ENCODE peak calls at places on chromosomes 11 and 22, in four cellular contexts. Y is HCT116, T is testis, N is tibial nerve. V is an unnamed sample. For H3K27me3, the result is how much of the 10 kb centered on the place peaks cover.

GRCh38 chr11:131094828-131095227 is 178.5 kb upstream of the SNX19 start:
- DNase-seq in Y (no peak), T (no peak), N (no peak), V (no peak)

GRCh38 chr11:88414981-88415391 is 77.5 kb upstream of the CTSC start:
- DNase-seq in T (no peak), N (no peak), Y (no peak), V (no peak)

GRCh38 chr11:126999366-126999765 is 1.2 kb downstream of the KIRREL3 start:
- DNase-seq in Y (no peak), T (no peak), N (no peak), V (no peak)

GRCh38 chr11:62928011-62928410 is 6.8 kb upstream of the CHRM1 start:
- DNase-seq in N (no peak), Y (no peak), T (no peak), V (no peak)

GRCh38 chr11:22037505-22037904 is 155.4 kb upstream of the ANO5 start:
- DNase-seq in N (no peak), Y (no peak), T (no peak), V (no peak)

GRCh38 chr22:37126882-37127281 is 17.4 kb upstream of the TMPRSS6 start:
- DNase-seq in T (no peak), N (no peak), Y (no peak), V (no peak)

GRCh38 chr22:45101828-45102227 is 61.9 kb upstream of the NUP50 start:
- DNase-seq in Y (no peak), T (peak), N (no peak), V (peak)

GRCh38 chr11:35257287-35257686 is 118.3 kb downstream of the CD44 start:
- DNase-seq in T (no peak), Y (no peak), N (no peak), V (no peak)

GRCh38 chr11:63945482-63946163 is 6.8 kb downstream of the NAA40 start:
- DNase-seq in T (peak), Y (peak), N (peak), V (peak)

GRCh38 chr11:84905411-84905810 is 721.7 kb downstream of the DLG2 start:
- DNase-seq in N (no peak), T (no peak), Y (no peak), V (no peak)

GRCh38 chr11:22432331-22433065 is 94.3 kb downstream of the SLC17A6 start:
- DNase-seq in Y (no peak), T (peak), N (peak), V (no peak)

GRCh38 chr11:110730773-110731172 is 18.5 kb upstream of the ARHGAP20 start:
- DNase-seq in N (no peak), Y (no peak), T (no peak), V (no peak)

GRCh38 chr11:41175304-41175972 is 284.0 kb downstream of the LRRC4C start:
- DNase-seq in N (no peak), T (no peak), Y (no peak), V (no peak)

GRCh38 chr22:42933783-42934144 is 76.7 kb upstream of the ARFGAP3 start:
- DNase-seq in N (no peak), Y (no peak), T (no peak), V (no peak)

GRCh38 chr11:39149214-39149613 is 2310.2 kb downstream of the LRRC4C start:
- DNase-seq in Y (no peak), T (no peak), N (no peak), V (no peak)

GRCh38 chr11:29446132-29446531 is 570.7 kb downstream of the KCNA4 start:
- DNase-seq in T (no peak), Y (no peak), N (no peak), V (no peak)

GRCh38 chr11:68322031-68322388 is 9.6 kb downstream of the LRP5 start:
- DNase-seq in Y (no peak), T (no peak), N (no peak), V (no peak)

GRCh38 chr11:130002352-130002845 is at the start of gene PRDM10:
- DNase-seq in T (peak), N (peak), Y (peak), V (peak)

GRCh38 chr11:100404907-100405306 is 282.2 kb upstream of the ARHGAP42 start:
- DNase-seq in T (no peak), Y (no peak), N (no peak), V (no peak)

GRCh38 chr22:49177666-49178065 is 650.0 kb downstream of the BRD1 start:
- DNase-seq in N (no peak), T (no peak), Y (no peak), V (no peak)

GRCh38 chr11:68946416-68947090 is 34.2 kb downstream of the MRGPRD start:
- DNase-seq in T (no peak), N (no peak), Y (no peak), V (no peak)

GRCh38 chr11:16921019-16921418 is 93.2 kb downstream of the PLEKHA7 start:
- DNase-seq in N (no peak), T (no peak), Y (no peak), V (no peak)

GRCh38 chr22:33537059-33537458 is 383.2 kb downstream of the LARGE1 start:
- DNase-seq in N (no peak), Y (no peak), T (no peak), V (no peak)

GRCh38 chr11:68282141-68282860 is 10.5 kb upstream of the C11orf24 start:
- DNase-seq in Y (no peak), T (no peak), N (no peak), V (no peak)

GRCh38 chr22:39913886-39914285 is 13.0 kb downstream of the GRAP2 start:
- DNase-seq in T (no peak), N (no peak), Y (no peak), V (no peak)

GRCh38 chr11:69844396-69844795 is 25.2 kb upstream of the FGF3 start:
- DNase-seq in T (no peak), N (no peak), Y (no peak), V (no peak)

GRCh38 chr22:33038131-33038772 is 19.9 kb downstream of the SYN3 start:
- DNase-seq in Y (no peak), T (no peak), N (no peak), V (no peak)

GRCh38 chr22:35315855-35316745 is 16.4 kb downstream of the TOM1 start:
- DNase-seq in Y (no peak), N (peak), T (no peak), V (peak)

GRCh38 chr22:35313311-35314121 is 13.8 kb downstream of the TOM1 start:
- DNase-seq in Y (no peak), T (no peak), N (peak), V (peak)

GRCh38 chr11:86809561-86809960 is 9.2 kb downstream of the PRSS23 start:
- DNase-seq in N (no peak), Y (no peak), T (no peak), V (no peak)

GRCh38 chr11:122871302-122871701 is 11.3 kb upstream of the JHY start:
- DNase-seq in N (no peak), T (no peak), Y (no peak), V (no peak)

GRCh38 chr11:73386568-73386967 is 10.4 kb downstream of the RELT start:
- DNase-seq in N (no peak), T (no peak), Y (no peak), V (no peak)
- H3K4me3 ChIP-seq in N (no peak), T (no peak), Y (no peak), V (no peak)

DNA sequence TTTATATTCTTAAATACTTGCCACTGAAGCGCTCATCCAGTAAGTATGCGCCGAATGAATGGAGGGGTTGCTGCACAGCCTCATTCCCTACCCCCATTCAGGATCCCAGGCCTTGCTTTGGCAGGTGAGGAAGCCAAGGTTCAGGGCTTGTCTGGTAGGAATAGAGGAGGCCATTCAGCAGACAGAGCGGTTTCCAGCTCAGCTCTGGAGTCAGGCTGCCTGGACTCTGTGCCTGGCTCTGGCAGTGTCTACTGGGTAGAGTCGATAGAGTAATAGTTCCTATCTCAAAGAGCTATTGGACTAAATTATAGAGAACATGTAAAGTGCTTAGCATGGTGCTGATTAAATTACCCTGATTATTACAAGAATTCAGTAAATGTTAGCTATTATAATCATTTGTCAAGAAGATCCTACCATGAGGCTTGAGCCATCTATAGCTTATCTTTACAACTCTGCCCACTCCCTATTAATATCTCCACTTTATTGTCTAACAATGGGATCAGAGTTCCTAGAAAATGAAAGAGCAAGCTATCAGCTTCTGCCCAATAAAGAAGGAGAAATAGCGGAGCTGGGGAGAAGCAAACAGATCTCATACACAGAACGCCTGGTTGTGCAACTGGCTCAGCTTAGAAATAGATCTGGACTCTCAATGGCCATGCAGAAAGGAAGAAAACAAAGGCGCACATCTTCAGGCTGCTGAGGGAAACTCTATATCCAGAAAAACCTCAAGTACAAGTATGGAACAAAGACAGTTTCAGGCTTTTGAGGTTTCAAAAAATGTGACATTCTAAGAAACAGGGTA is 6.6 kb upstream of the SNX32 start:
- DNase-seq in Y (no peak), N (no peak), T (no peak), V (no peak)
- H3K27me3 ChIP-seq in Y (under half), N (under half), T (under half), V (under half)

DNA sequence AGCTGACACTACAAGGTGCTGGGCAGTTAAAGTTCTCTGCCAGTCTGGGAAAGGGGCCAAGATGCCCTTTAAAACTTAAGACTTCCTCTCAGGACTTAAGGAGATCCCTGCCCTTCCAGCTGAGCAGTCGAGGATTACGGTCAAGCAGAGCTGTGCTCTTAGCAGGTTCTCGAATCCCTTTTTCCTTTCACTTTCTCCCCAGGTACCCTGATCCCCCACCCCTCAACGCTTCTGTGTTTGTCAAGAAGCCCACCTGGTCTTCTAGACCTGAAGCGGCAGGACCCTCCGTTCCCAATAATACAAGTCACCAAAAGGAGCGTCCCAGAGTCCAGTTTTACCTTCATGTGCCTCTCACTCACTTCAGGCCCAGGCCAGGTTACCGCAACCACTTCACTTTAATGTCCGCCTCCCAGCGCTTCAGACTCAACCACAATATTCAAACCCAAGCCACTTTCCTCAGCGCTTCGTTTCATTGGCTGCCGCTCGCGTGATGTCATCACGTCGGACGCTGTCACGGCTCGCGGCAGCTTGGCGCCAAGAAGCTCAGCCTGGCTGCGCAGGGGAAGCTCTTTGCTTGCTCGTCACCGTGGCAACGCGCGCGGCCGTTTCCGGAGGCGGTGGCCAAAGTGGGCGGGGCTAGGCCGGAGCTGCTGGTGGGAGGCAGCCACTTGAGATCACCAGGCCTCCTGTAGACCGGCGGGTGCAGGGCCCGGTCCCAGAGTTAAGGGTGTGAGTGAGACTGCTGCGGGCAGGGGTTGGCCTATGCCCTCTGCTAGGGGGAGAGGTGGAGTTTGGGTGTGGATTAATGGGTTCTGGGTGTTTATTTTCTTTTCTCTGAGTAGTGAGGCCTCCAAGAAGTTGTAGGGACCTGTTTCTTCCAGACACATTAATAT is at the start of the genes KIF18A and METTL15:
- DNase-seq in T (peak), Y (peak), N (peak), V (peak)
- TF ChIP-seq POLR2A in T (peak), Y (peak), N (peak), V (peak)

GRCh38 chr22:29734853-29735252 is 15.1 kb downstream of the CABP7 start:
- DNase-seq in Y (no peak), T (no peak), N (no peak), V (no peak)

GRCh38 chr22:29739346-29739875 is 19.6 kb downstream of the CABP7 start:
- DNase-seq in T (no peak), Y (no peak), N (no peak), V (no peak)

GRCh38 chr22:29740216-29740615 is 20.4 kb downstream of the CABP7 start:
- DNase-seq in Y (no peak), N (no peak), T (no peak), V (no peak)

GRCh38 chr22:29737251-29738117 is 17.7 kb downstream of the CABP7 start:
- DNase-seq in T (no peak), N (no peak), Y (no peak), V (peak)

GRCh38 chr22:29738118-29738815 is 18.5 kb downstream of the CABP7 start:
- DNase-seq in Y (no peak), T (no peak), N (no peak), V (no peak)
- H3K4me3 ChIP-seq in Y (no peak), T (no peak), N (no peak), V (no peak)

GRCh38 chr22:27784099-27784446 is 17.5 kb downstream of the MN1 start:
- DNase-seq in Y (no peak), T (no peak), N (no peak), V (no peak)
- H3K27me3 ChIP-seq in Y (under half), T (under half), N (under half), V (under half)

V was measured in thyroid gland.